ENCODE peak calls at places on chromosomes 16 and 17, in seven cellular contexts. One of them, this sample, is unnamed.

GRCh38 chr16:66344533-66345145 is 21.9 kb upstream of the CDH5 start:
- DNase-seq in cardiac muscle cell: peak
- DNase-seq in EH: peak
- DNase-seq in naive thymus-derived CD4-positive, alpha-beta T cell: peak
- DNase-seq in HTR-8/SVneo: peak
- DNase-seq in neural progenitor cell: peak
- DNase-seq in NCI-H460: peak
- DNase-seq in this sample: peak

GRCh38 chr17:31880311-31880710 is 21.2 kb downstream of the UTP6 start:
- DNase-seq in NCI-H460: no peak
- DNase-seq in HTR-8/SVneo: no peak
- DNase-seq in neural progenitor cell: no peak
- DNase-seq in naive thymus-derived CD4-positive, alpha-beta T cell: no peak
- DNase-seq in EH: no peak
- DNase-seq in cardiac muscle cell: no peak
- DNase-seq in this sample: no peak

GRCh38 chr17:48642059-48642842 is 16.1 kb upstream of the HOXB9 start:
- DNase-seq in HTR-8/SVneo: no peak
- DNase-seq in neural progenitor cell: peak
- DNase-seq in NCI-H460: no peak
- DNase-seq in cardiac muscle cell: no peak
- DNase-seq in EH: no peak
- DNase-seq in naive thymus-derived CD4-positive, alpha-beta T cell: no peak
- DNase-seq in this sample: no peak

GRCh38 chr17:3992370-3992769 is 28.1 kb upstream of the ATP2A3 start:
- DNase-seq in NCI-H460: no peak
- DNase-seq in HTR-8/SVneo: no peak
- DNase-seq in naive thymus-derived CD4-positive, alpha-beta T cell: no peak
- DNase-seq in cardiac muscle cell: no peak
- DNase-seq in neural progenitor cell: no peak
- DNase-seq in EH: no peak
- DNase-seq in this sample: no peak

GRCh38 chr17:32523017-32523680 is 36.4 kb downstream of the CDK5R1 start:
- DNase-seq in EH: no peak
- DNase-seq in naive thymus-derived CD4-positive, alpha-beta T cell: no peak
- DNase-seq in neural progenitor cell: no peak
- DNase-seq in NCI-H460: no peak
- DNase-seq in HTR-8/SVneo: no peak
- DNase-seq in cardiac muscle cell: no peak
- DNase-seq in this sample: no peak

GRCh38 chr17:44065668-44066203 is 735 bp downstream of the LSM12 start:
- DNase-seq in neural progenitor cell: no peak
- DNase-seq in EH: no peak
- DNase-seq in HTR-8/SVneo: no peak
- DNase-seq in naive thymus-derived CD4-positive, alpha-beta T cell: peak
- DNase-seq in cardiac muscle cell: no peak
- DNase-seq in NCI-H460: no peak
- DNase-seq in this sample: no peak

GRCh38 chr16:57663436-57663835 is 4.7 kb upstream of the ADGRG3 start:
- DNase-seq in NCI-H460: no peak
- DNase-seq in cardiac muscle cell: no peak
- DNase-seq in naive thymus-derived CD4-positive, alpha-beta T cell: no peak
- DNase-seq in neural progenitor cell: no peak
- DNase-seq in HTR-8/SVneo: no peak
- DNase-seq in EH: no peak
- DNase-seq in this sample: no peak

GRCh38 chr16:87274808-87275207 is 42.4 kb downstream of the C16orf95 start:
- DNase-seq in naive thymus-derived CD4-positive, alpha-beta T cell: no peak
- DNase-seq in HTR-8/SVneo: no peak
- DNase-seq in neural progenitor cell: no peak
- DNase-seq in NCI-H460: no peak
- DNase-seq in cardiac muscle cell: peak
- DNase-seq in EH: peak
- DNase-seq in this sample: no peak

GRCh38 chr16:58123896-58124600 is 5.1 kb downstream of the CFAP20 start:
- DNase-seq in naive thymus-derived CD4-positive, alpha-beta T cell: no peak
- DNase-seq in neural progenitor cell: no peak
- DNase-seq in HTR-8/SVneo: no peak
- DNase-seq in NCI-H460: no peak
- DNase-seq in cardiac muscle cell: no peak
- DNase-seq in EH: peak
- DNase-seq in this sample: no peak

GRCh38 chr17:56310780-56311179 is 157.5 kb downstream of the ANKFN1 start:
- DNase-seq in NCI-H460: no peak
- DNase-seq in EH: no peak
- DNase-seq in naive thymus-derived CD4-positive, alpha-beta T cell: no peak
- DNase-seq in neural progenitor cell: no peak
- DNase-seq in cardiac muscle cell: no peak
- DNase-seq in HTR-8/SVneo: no peak
- DNase-seq in this sample: no peak

GRCh38 chr17:82424001-82424862 is 5.8 kb upstream of the OGFOD3 start:
- DNase-seq in NCI-H460: no peak
- DNase-seq in HTR-8/SVneo: peak
- DNase-seq in EH: peak
- DNase-seq in cardiac muscle cell: peak
- DNase-seq in neural progenitor cell: peak
- DNase-seq in naive thymus-derived CD4-positive, alpha-beta T cell: peak
- DNase-seq in this sample: no peak

GRCh38 chr16:50208460-50208931 is 55.4 kb downstream of the TENT4B start:
- DNase-seq in NCI-H460: no peak
- DNase-seq in EH: peak
- DNase-seq in neural progenitor cell: no peak
- DNase-seq in cardiac muscle cell: no peak
- DNase-seq in naive thymus-derived CD4-positive, alpha-beta T cell: no peak
- DNase-seq in HTR-8/SVneo: peak
- DNase-seq in this sample: no peak

GRCh38 chr16:11560701-11561439 is 25.8 kb downstream of the LITAF start:
- DNase-seq in HTR-8/SVneo: no peak
- DNase-seq in NCI-H460: no peak
- DNase-seq in neural progenitor cell: peak
- DNase-seq in naive thymus-derived CD4-positive, alpha-beta T cell: peak
- DNase-seq in cardiac muscle cell: no peak
- DNase-seq in EH: peak
- DNase-seq in this sample: peak

GRCh38 chr16:35184356-35184870 is 1725.0 kb downstream of the TP53TG3F start:
- DNase-seq in NCI-H460: no peak
- DNase-seq in naive thymus-derived CD4-positive, alpha-beta T cell: no peak
- DNase-seq in HTR-8/SVneo: no peak
- DNase-seq in neural progenitor cell: no peak
- DNase-seq in cardiac muscle cell: no peak
- DNase-seq in EH: no peak
- DNase-seq in this sample: no peak

GRCh38 chr17:2697611-2698162 is 13.9 kb downstream of the CLUH start:
- DNase-seq in NCI-H460: no peak
- DNase-seq in EH: no peak
- DNase-seq in naive thymus-derived CD4-positive, alpha-beta T cell: no peak
- DNase-seq in HTR-8/SVneo: no peak
- DNase-seq in neural progenitor cell: no peak
- DNase-seq in cardiac muscle cell: no peak
- DNase-seq in this sample: no peak

GRCh38 chr17:16418684-16419066 is 3.3 kb downstream of the TRPV2 start:
- DNase-seq in HTR-8/SVneo: no peak
- DNase-seq in neural progenitor cell: no peak
- DNase-seq in cardiac muscle cell: no peak
- DNase-seq in naive thymus-derived CD4-positive, alpha-beta T cell: no peak
- DNase-seq in NCI-H460: no peak
- DNase-seq in EH: no peak
- DNase-seq in this sample: no peak

GRCh38 chr17:2064980-2065785 is 10.3 kb downstream of the HIC1 start:
- DNase-seq in neural progenitor cell: peak
- DNase-seq in EH: peak
- DNase-seq in HTR-8/SVneo: no peak
- DNase-seq in naive thymus-derived CD4-positive, alpha-beta T cell: no peak
- DNase-seq in NCI-H460: no peak
- DNase-seq in cardiac muscle cell: peak
- DNase-seq in this sample: peak

GRCh38 chr17:57104461-57105175 is 19.6 kb downstream of the AKAP1 start:
- DNase-seq in HTR-8/SVneo: peak
- DNase-seq in cardiac muscle cell: no peak
- DNase-seq in naive thymus-derived CD4-positive, alpha-beta T cell: no peak
- DNase-seq in EH: peak
- DNase-seq in neural progenitor cell: no peak
- DNase-seq in NCI-H460: no peak
- DNase-seq in this sample: no peak

GRCh38 chr16:3950343-3951193 is 70.1 kb upstream of the CREBBP start:
- DNase-seq in neural progenitor cell: no peak
- DNase-seq in HTR-8/SVneo: peak
- DNase-seq in EH: peak
- DNase-seq in NCI-H460: peak
- DNase-seq in naive thymus-derived CD4-positive, alpha-beta T cell: no peak
- DNase-seq in cardiac muscle cell: peak
- DNase-seq in this sample: no peak

GRCh38 chr17:31156326-31156725 is 61.5 kb downstream of the NF1 start:
- DNase-seq in naive thymus-derived CD4-positive, alpha-beta T cell: no peak
- DNase-seq in NCI-H460: no peak
- DNase-seq in EH: peak
- DNase-seq in neural progenitor cell: no peak
- DNase-seq in HTR-8/SVneo: no peak
- DNase-seq in cardiac muscle cell: no peak
- DNase-seq in this sample: no peak

GRCh38 chr16:66367968-66368891 is 1.7 kb downstream of the CDH5 start:
- DNase-seq in neural progenitor cell: peak
- DNase-seq in HTR-8/SVneo: no peak
- DNase-seq in NCI-H460: no peak
- DNase-seq in naive thymus-derived CD4-positive, alpha-beta T cell: no peak
- DNase-seq in cardiac muscle cell: no peak
- DNase-seq in EH: no peak
- DNase-seq in this sample: no peak

GRCh38 chr17:1943432-1943802 is 81.7 kb downstream of the RTN4RL1 start:
- DNase-seq in EH: no peak
- DNase-seq in HTR-8/SVneo: no peak
- DNase-seq in naive thymus-derived CD4-positive, alpha-beta T cell: no peak
- DNase-seq in cardiac muscle cell: no peak
- DNase-seq in neural progenitor cell: no peak
- DNase-seq in NCI-H460: no peak
- DNase-seq in this sample: no peak

GRCh38 chr16:28491080-28491969 is 549 bp downstream of the CLN3 start:
- DNase-seq in NCI-H460: no peak
- DNase-seq in naive thymus-derived CD4-positive, alpha-beta T cell: no peak
- DNase-seq in neural progenitor cell: peak
- DNase-seq in HTR-8/SVneo: peak
- DNase-seq in cardiac muscle cell: peak
- DNase-seq in EH: peak
- DNase-seq in this sample: no peak

GRCh38 chr17:48952904-48953303 is 8.3 kb upstream of the SNF8 start:
- DNase-seq in NCI-H460: no peak
- DNase-seq in neural progenitor cell: no peak
- DNase-seq in cardiac muscle cell: no peak
- DNase-seq in HTR-8/SVneo: no peak
- DNase-seq in naive thymus-derived CD4-positive, alpha-beta T cell: no peak
- DNase-seq in EH: no peak
- DNase-seq in this sample: no peak

GRCh38 chr17:36861531-36861930 is 75.7 kb upstream of the LHX1 start:
- DNase-seq in neural progenitor cell: no peak
- DNase-seq in NCI-H460: no peak
- DNase-seq in HTR-8/SVneo: no peak
- DNase-seq in cardiac muscle cell: no peak
- DNase-seq in EH: no peak
- DNase-seq in naive thymus-derived CD4-positive, alpha-beta T cell: no peak
- DNase-seq in this sample: no peak

GRCh38 chr17:42531455-42532354 is 4.3 kb upstream of the NAGLU start:
- DNase-seq in HTR-8/SVneo: no peak
- DNase-seq in neural progenitor cell: peak
- DNase-seq in naive thymus-derived CD4-positive, alpha-beta T cell: peak
- DNase-seq in cardiac muscle cell: peak
- DNase-seq in EH: peak
- DNase-seq in NCI-H460: peak
- DNase-seq in this sample: peak

GRCh38 chr17:31508310-31509094 is 117.0 kb downstream of the RAB11FIP4 start:
- DNase-seq in cardiac muscle cell: peak
- DNase-seq in HTR-8/SVneo: no peak
- DNase-seq in EH: no peak
- DNase-seq in NCI-H460: no peak
- DNase-seq in neural progenitor cell: peak
- DNase-seq in naive thymus-derived CD4-positive, alpha-beta T cell: peak
- DNase-seq in this sample: no peak

GRCh38 chr16:68360547-68360946 is 49.7 kb downstream of the PRMT7 start:
- DNase-seq in NCI-H460: no peak
- DNase-seq in neural progenitor cell: no peak
- DNase-seq in cardiac muscle cell: no peak
- DNase-seq in naive thymus-derived CD4-positive, alpha-beta T cell: no peak
- DNase-seq in EH: no peak
- DNase-seq in HTR-8/SVneo: no peak
- DNase-seq in this sample: no peak

GRCh38 chr17:38333635-38334295 is 10.0 kb downstream of the GPR179 start:
- DNase-seq in NCI-H460: peak
- DNase-seq in HTR-8/SVneo: peak
- DNase-seq in neural progenitor cell: peak
- DNase-seq in cardiac muscle cell: peak
- DNase-seq in EH: peak
- DNase-seq in naive thymus-derived CD4-positive, alpha-beta T cell: no peak
- DNase-seq in this sample: no peak

GRCh38 chr17:66945451-66945850 is 19.1 kb upstream of the CACNG4 start:
- DNase-seq in EH: no peak
- DNase-seq in neural progenitor cell: no peak
- DNase-seq in NCI-H460: no peak
- DNase-seq in naive thymus-derived CD4-positive, alpha-beta T cell: no peak
- DNase-seq in cardiac muscle cell: no peak
- DNase-seq in HTR-8/SVneo: peak
- DNase-seq in this sample: no peak

GRCh38 chr16:75433732-75434413 is 570 bp upstream of the CFDP1 start:
- DNase-seq in cardiac muscle cell: peak
- DNase-seq in HTR-8/SVneo: peak
- DNase-seq in neural progenitor cell: peak
- DNase-seq in naive thymus-derived CD4-positive, alpha-beta T cell: no peak
- DNase-seq in EH: peak
- DNase-seq in NCI-H460: peak
- DNase-seq in this sample: peak

GRCh38 chr16:25063865-25064264 is 47.7 kb upstream of the LCMT1 start:
- DNase-seq in NCI-H460: no peak
- DNase-seq in HTR-8/SVneo: no peak
- DNase-seq in neural progenitor cell: no peak
- DNase-seq in cardiac muscle cell: peak
- DNase-seq in EH: peak
- DNase-seq in naive thymus-derived CD4-positive, alpha-beta T cell: no peak
- DNase-seq in this sample: no peak

GRCh38 chr16:21186326-21186691 is 25.1 kb downstream of the ZP2 start:
- DNase-seq in EH: no peak
- DNase-seq in naive thymus-derived CD4-positive, alpha-beta T cell: no peak
- DNase-seq in cardiac muscle cell: no peak
- DNase-seq in NCI-H460: no peak
- DNase-seq in HTR-8/SVneo: no peak
- DNase-seq in neural progenitor cell: no peak
- DNase-seq in this sample: no peak

GRCh38 chr16:72612271-72612670 is 435.7 kb downstream of the ZFHX3 start:
- DNase-seq in EH: peak
- DNase-seq in NCI-H460: no peak
- DNase-seq in neural progenitor cell: no peak
- DNase-seq in naive thymus-derived CD4-positive, alpha-beta T cell: no peak
- DNase-seq in HTR-8/SVneo: no peak
- DNase-seq in cardiac muscle cell: peak
- DNase-seq in this sample: no peak